ENCODE peak calls at places on chromosomes 3 and 15, in five cellular contexts. T is K562, B is HepG2, R is SK-N-SH, E is GM12878. Q is an unnamed sample.

GRCh38 chr3:15299036-15299435 is 33.4 kb downstream of the SH3BP5 start:
- DNase-seq in T (peak), B (no peak), R (no peak), E (no peak), Q (no peak)

GRCh38 chr3:124878561-124879394 is 8.4 kb downstream of the ITGB5 start:
- DNase-seq in T (peak), B (peak), R (no peak), E (no peak), Q (peak)

GRCh38 chr3:30161370-30161769 is 445.0 kb upstream of the TGFBR2 start:
- DNase-seq in T (no peak), B (no peak), R (no peak), E (no peak), Q (peak)

GRCh38 chr3:49552087-49552486 is 2.2 kb upstream of the BSN start:
- DNase-seq in T (no peak), B (no peak), R (no peak), E (no peak), Q (no peak)

GRCh38 chr3:32961189-32961715 is 9.8 kb downstream of the CCR4 start:
- DNase-seq in T (no peak), B (no peak), R (no peak), E (no peak), Q (no peak)

GRCh38 chr3:101262393-101263240 is 57.8 kb downstream of the IMPG2 start:
- DNase-seq in T (no peak), B (no peak), R (no peak), E (no peak), Q (no peak)

GRCh38 chr15:94677202-94677790 is 445.9 kb downstream of the MCTP2 start:
- DNase-seq in T (no peak), B (no peak), R (no peak), E (no peak), Q (no peak)

GRCh38 chr3:138674131-138674530 is 65.6 kb downstream of the FAIM start:
- DNase-seq in T (no peak), B (no peak), R (no peak), E (no peak), Q (no peak)

GRCh38 chr3:14848906-14849305 is 30.1 kb downstream of the FGD5 start:
- DNase-seq in T (no peak), B (no peak), R (no peak), E (no peak), Q (no peak)

GRCh38 chr3:47908744-47909143 is 105.8 kb downstream of the DHX30 start:
- DNase-seq in T (no peak), B (no peak), R (no peak), E (no peak), Q (peak)

GRCh38 chr3:67704322-67704721 is 49.9 kb upstream of the SUCLG2 start:
- DNase-seq in T (no peak), B (no peak), R (no peak), E (no peak), Q (no peak)

GRCh38 chr3:164452707-164453106 is 625.6 kb downstream of the SI start:
- DNase-seq in T (no peak), B (no peak), R (no peak), E (no peak), Q (no peak)

GRCh38 chr15:91099616-91100560 is at the start of gene SV2B:
- DNase-seq in T (no peak), B (no peak), R (peak), E (no peak), Q (peak)

GRCh38 chr3:134251731-134252391 is 1.2 kb upstream of the RYK start:
- DNase-seq in T (no peak), B (peak), R (peak), E (no peak), Q (no peak)

GRCh38 chr15:26831951-26832350 is 34.9 kb upstream of the GABRA5 start:
- DNase-seq in T (no peak), B (no peak), R (no peak), E (no peak), Q (no peak)

GRCh38 chr15:85726446-85726845 is 68.3 kb downstream of the KLHL25 start:
- DNase-seq in T (no peak), B (no peak), R (no peak), E (no peak), Q (no peak)

GRCh38 chr3:72081456-72081855 is 296.5 kb upstream of the PROK2 start:
- DNase-seq in T (no peak), B (no peak), R (no peak), E (no peak), Q (no peak)
- TF ChIP-seq MXI1 in T (no peak), B (no peak), R (no peak), E (no peak), Q (no peak)

GRCh38 chr15:68578175-68578959 is 426 bp upstream of the CORO2B start:
- DNase-seq in T (no peak), B (no peak), R (peak), E (no peak), Q (peak)
- TF ChIP-seq MXI1 in T (no peak), B (no peak), R (no peak), E (no peak), Q (peak)

GRCh38 chr3:171379281-171379680 is 80.9 kb downstream of the TNIK start:
- DNase-seq in T (no peak), B (no peak), R (no peak), E (no peak), Q (peak)
- TF ChIP-seq MXI1 in T (no peak), B (no peak), R (no peak), E (no peak), Q (no peak)

GRCh38 chr15:66617137-66618090 is 51.6 kb upstream of the LCTL start:
- DNase-seq in T (no peak), B (peak), R (no peak), E (no peak), Q (peak)
- TF ChIP-seq MXI1 in T (no peak), B (no peak), R (no peak), E (no peak), Q (no peak)

DNA sequence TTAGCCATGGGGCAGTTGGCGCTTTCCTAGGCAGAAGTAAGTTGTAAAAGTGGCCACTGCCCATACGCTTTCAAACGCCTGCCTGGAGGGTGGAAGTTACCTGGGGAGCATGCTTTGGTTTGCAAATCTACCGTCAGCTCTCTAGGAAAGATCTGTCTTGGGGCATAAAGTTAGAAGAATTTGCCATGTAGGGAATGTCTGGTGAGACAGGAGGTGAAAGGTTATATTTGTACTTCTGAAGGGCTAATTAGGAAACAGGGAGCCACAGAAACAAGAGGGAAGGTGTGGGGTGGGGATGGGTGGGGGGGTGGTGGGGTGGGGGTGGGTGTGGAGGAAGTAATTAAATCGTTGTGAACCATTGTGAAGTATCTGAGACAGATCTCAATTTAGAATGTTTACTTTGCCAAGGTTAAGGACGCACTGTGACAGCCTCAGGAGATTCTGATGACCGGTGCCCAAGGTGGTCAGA is 62.2 kb upstream of the GCNT3 start:
- DNase-seq in T (no peak), B (no peak), R (no peak), E (no peak), Q (no peak)
- TF ChIP-seq MXI1 in T (no peak), B (no peak), R (no peak), E (no peak), Q (no peak)

DNA sequence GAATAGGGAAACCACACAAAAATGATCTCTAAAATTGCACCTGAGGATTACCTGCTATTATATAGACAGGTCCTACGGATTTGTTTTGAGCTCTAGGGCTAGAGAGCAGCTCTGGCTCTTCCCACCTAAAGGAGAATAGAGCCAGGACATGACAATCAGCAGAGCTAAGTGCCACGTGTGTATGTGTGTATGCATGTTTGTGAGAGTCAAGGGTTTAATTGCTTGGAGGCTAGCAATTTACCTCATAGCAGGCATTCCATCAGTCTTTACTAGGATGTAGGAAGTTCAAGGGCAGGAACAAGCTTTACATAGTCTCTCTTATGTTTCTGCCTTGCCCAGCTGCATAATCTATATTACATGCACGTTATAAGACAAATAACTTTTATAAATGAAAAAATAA is 498.2 kb downstream of the NSUN3 start:
- DNase-seq in T (no peak), B (no peak), R (no peak), E (no peak), Q (no peak)
- TF ChIP-seq MXI1 in T (no peak), B (no peak), R (no peak), E (no peak), Q (no peak)

GRCh38 chr3:45552773-45553371 is 41.7 kb upstream of the LIMD1 start:
- DNase-seq in T (no peak), B (no peak), R (no peak), E (no peak), Q (no peak)
- TF ChIP-seq MXI1 in T (no peak), B (no peak), R (no peak), E (no peak), Q (no peak)

GRCh38 chr15:82398785-82399184 is 30.8 kb upstream of the GOLGA6L9 start:
- DNase-seq in T (no peak), B (no peak), R (no peak), E (no peak), Q (no peak)

GRCh38 chr15:82397817-82398216 is 31.8 kb upstream of the GOLGA6L9 start:
- DNase-seq in T (no peak), B (peak), R (no peak), E (no peak), Q (no peak)

GRCh38 chr15:82393671-82394070 is 35.9 kb upstream of the GOLGA6L9 start:
- DNase-seq in T (no peak), B (no peak), R (no peak), E (no peak), Q (peak)
- TF ChIP-seq MXI1 in T (no peak), B (no peak), R (no peak), E (no peak), Q (no peak)

GRCh38 chr3:62604746-62605351 is 231.5 kb upstream of the FEZF2 start:
- DNase-seq in T (no peak), B (no peak), R (no peak), E (no peak), Q (no peak)

GRCh38 chr3:62600033-62600432 is 226.7 kb upstream of the FEZF2 start:
- DNase-seq in T (no peak), B (no peak), R (no peak), E (no peak), Q (no peak)

GRCh38 chr3:62604301-62604700 is 231.0 kb upstream of the FEZF2 start:
- DNase-seq in T (no peak), B (no peak), R (no peak), E (no peak), Q (peak)

GRCh38 chr3:62602987-62603386 is 229.6 kb upstream of the FEZF2 start:
- DNase-seq in T (no peak), B (no peak), R (no peak), E (no peak), Q (peak)

GRCh38 chr3:62601238-62601856 is 228.0 kb upstream of the FEZF2 start:
- DNase-seq in T (no peak), B (no peak), R (no peak), E (no peak), Q (peak)
- TF ChIP-seq MXI1 in T (no peak), B (no peak), R (no peak), E (no peak), Q (peak)

GRCh38 chr3:108271626-108272025 is 24.7 kb upstream of the HHLA2 start:
- DNase-seq in T (no peak), B (no peak), R (no peak), E (no peak), Q (no peak)
- TF ChIP-seq MXI1 in T (no peak), B (no peak), R (no peak), E (no peak), Q (no peak)